ENCODE peak calls at places on chromosomes 4 and X, in six cellular contexts. U, C, Z, O, N and T are unnamed samples.

GRCh38 chrX:42602136-42602535 is 175.8 kb downstream of the PPP1R2C start:
- DNase-seq in Z (peak; percentile 0), U (no peak), O (no peak), N (no peak), C (no peak), T (peak; percentile 38)

GRCh38 chrX:41923925-41924693 is 755 bp upstream of the CASK start:
- DNase-seq in C (no peak), Z (peak; percentile 26), N (peak; percentile 72), U (peak; percentile 38), O (peak; percentile 47), T (peak; percentile 52)

GRCh38 chrX:115362334-115363095 is 73.0 kb downstream of the LUZP4 start:
- DNase-seq in U (no peak), Z (peak; percentile 82), O (peak; percentile 20), C (no peak), N (peak; percentile 44), T (peak; percentile 85)

GRCh38 chr4:101400096-101400495 is 52.8 kb upstream of the PPP3CA start:
- DNase-seq in N (no peak), C (no peak), Z (no peak), U (no peak), O (peak; percentile 60), T (peak; percentile 73)

GRCh38 chr4:100782356-100782755 is 264.5 kb upstream of the EMCN start:
- DNase-seq in C (no peak), Z (no peak), N (no peak), U (no peak), O (no peak), T (no peak)

GRCh38 chr4:46425775-46426400 is 36.0 kb upstream of the GABRA2 start:
- DNase-seq in N (no peak), Z (peak; percentile 51), U (no peak), C (no peak), O (no peak), T (no peak)

GRCh38 chr4:62402088-62402806 is 1202.1 kb downstream of the ADGRL3 start:
- DNase-seq in N (peak; percentile 0), O (no peak), U (no peak), C (no peak), Z (no peak), T (no peak)

GRCh38 chrX:110588164-110588563 is 207.5 kb downstream of the CHRDL1 start:
- DNase-seq in U (no peak), N (peak; percentile 37), C (no peak), O (no peak), Z (no peak), T (no peak)

GRCh38 chr4:80268081-80268823 is 1.8 kb downstream of the FGF5 start:
- DNase-seq in C (no peak), O (peak; percentile 77), N (no peak), Z (no peak), U (no peak), T (peak; percentile 80)

GRCh38 chrX:43809463-43809862 is 72.8 kb downstream of the MAOB start:
- DNase-seq in U (no peak), Z (peak; percentile 22), C (no peak), O (peak; percentile 67), N (no peak), T (peak; percentile 3)

GRCh38 chrX:43969504-43970501 is 3.4 kb downstream of the NDP start:
- DNase-seq in C (no peak), O (peak; percentile 57), U (no peak), N (no peak), Z (peak; percentile 88), T (peak; percentile 87)

GRCh38 chr4:89307446-89308160 is at the start of gene GPRIN3:
- DNase-seq in U (peak; percentile 80), O (peak; percentile 70), N (peak; percentile 85), Z (peak; percentile 16), C (peak; percentile 91), T (peak; percentile 64)